ENCODE peak calls at places on chromosome 11, in eight cellular contexts. J is activated CD4-positive, alpha-beta T cell treated with anti-CD3 and anti-CD28 coated beads, Interleukin-2, amount 50 U/mL, for 1 hour; K is EL; U is stimulated activated CD4-positive, alpha-beta T cell treated with anti-CD3 and anti-CD28 coated beads, Interleukin-4, amount 100 ng/mL, for 48 hours; E is ACHN; G is stromal cell of bone marrow; A is lung microvascular endothelial cell; L is hypothalamus. Q is an unnamed sample.

GRCh38 chr11:59894616-59895015 is 16.0 kb downstream of the OOSP3 start:
- DNase-seq in J (no peak), K (no peak), U (no peak), E (no peak), G (no peak), A (no peak), L (no peak), Q (no peak)

GRCh38 chr11:26931248-26931631 is 62.7 kb upstream of the FIBIN start:
- DNase-seq in J (no peak), K (peak; percentile 19), U (no peak), E (no peak), G (no peak), A (no peak), L (no peak), Q (no peak)

GRCh38 chr11:128607819-128608218 is 20.5 kb upstream of the ETS1 start:
- DNase-seq in J (no peak), K (no peak), U (no peak), E (no peak), G (no peak), A (no peak), L (no peak), Q (no peak)

GRCh38 chr11:65640483-65641207 is 2.7 kb downstream of the SIPA1 start:
- DNase-seq in J (no peak), K (no peak), U (no peak), E (no peak), G (no peak), A (peak; percentile 48), L (no peak), Q (no peak)

GRCh38 chr11:106326087-106326486 is 248.6 kb downstream of the AASDHPPT start:
- DNase-seq in J (no peak), K (no peak), U (no peak), E (no peak), G (no peak), A (no peak), L (no peak), Q (no peak)

GRCh38 chr11:72591785-72592490 is 82.3 kb downstream of the PDE2A start:
- DNase-seq in J (peak; percentile 48), K (no peak), U (peak; percentile 23), E (no peak), G (no peak), A (no peak), L (no peak), Q (peak; percentile 90)

GRCh38 chr11:128482512-128483191 is 104.7 kb downstream of the ETS1 start:
- DNase-seq in J (no peak), K (peak; percentile 58), U (no peak), E (no peak), G (peak; percentile 96), A (no peak), L (no peak), Q (no peak)

GRCh38 chr11:66335531-66336233 is 552 bp downstream of the RIN1 start:
- DNase-seq in J (no peak), K (peak; percentile 75), U (no peak), E (peak; percentile 57), G (no peak), A (peak; percentile 50), L (no peak), Q (peak; percentile 49)

GRCh38 chr11:1422981-1423380 is 33.2 kb downstream of the BRSK2 start:
- DNase-seq in J (no peak), K (no peak), U (no peak), E (no peak), G (no peak), A (no peak), L (no peak), Q (no peak)

GRCh38 chr11:122486793-122487495 is 168.6 kb upstream of the UBASH3B start:
- DNase-seq in J (no peak), K (peak; percentile 1), U (no peak), E (no peak), G (no peak), A (no peak), L (no peak), Q (no peak)

GRCh38 chr11:2318123-2318522 is 16.3 kb downstream of the TSPAN32 start:
- DNase-seq in J (no peak), K (no peak), U (no peak), E (no peak), G (no peak), A (no peak), L (no peak), Q (no peak)

GRCh38 chr11:62130498-62131464 is 7.0 kb downstream of the INCENP start:
- DNase-seq in J (no peak), K (no peak), U (no peak), E (no peak), G (no peak), A (no peak), L (no peak), Q (no peak)

GRCh38 chr11:110712643-110713468 is 619 bp upstream of the ARHGAP20 start:
- DNase-seq in J (no peak), K (peak; percentile 22), U (no peak), E (no peak), G (peak; percentile 44), A (peak; percentile 49), L (no peak), Q (peak; percentile 86)

GRCh38 chr11:133842053-133842452 is 3.3 kb downstream of the SPATA19 start:
- DNase-seq in J (no peak), K (no peak), U (no peak), E (no peak), G (no peak), A (no peak), L (no peak), Q (no peak)

GRCh38 chr11:12287009-12287373 is 90.4 kb upstream of the PARVA start:
- DNase-seq in J (no peak), K (peak; percentile 98), U (no peak), E (peak; percentile 95), G (peak; percentile 92), A (no peak), L (no peak), Q (no peak)

GRCh38 chr11:133078591-133079179 is 453.6 kb downstream of the OPCML start:
- DNase-seq in J (no peak), K (peak; percentile 43), U (peak; percentile 7), E (peak; percentile 28), G (no peak), A (peak; percentile 34), L (no peak), Q (peak; percentile 70)

GRCh38 chr11:71356904-71357303 is 91.3 kb downstream of the DHCR7 start:
- DNase-seq in J (no peak), K (no peak), U (no peak), E (no peak), G (no peak), A (no peak), L (no peak), Q (no peak)

GRCh38 chr11:8239056-8239455 is 24.6 kb downstream of the LMO1 start:
- DNase-seq in J (no peak), K (no peak), U (no peak), E (no peak), G (no peak), A (no peak), L (no peak), Q (no peak)

GRCh38 chr11:72585762-72586590 is 88.2 kb downstream of the PDE2A start:
- DNase-seq in J (peak; percentile 49), K (peak; percentile 59), U (peak; percentile 43), E (peak; percentile 45), G (no peak), A (peak; percentile 79), L (no peak), Q (peak; percentile 82)

GRCh38 chr11:27203077-27203476 is 159.9 kb downstream of the CCDC34 start:
- DNase-seq in J (no peak), K (no peak), U (no peak), E (no peak), G (no peak), A (no peak), L (no peak), Q (no peak)

GRCh38 chr11:56700242-56700918 is 1.5 kb downstream of the OR9G1 start:
- DNase-seq in J (no peak), K (no peak), U (no peak), E (no peak), G (no peak), A (no peak), L (no peak), Q (no peak)

GRCh38 chr11:64845125-64845735 is 777 bp upstream of the CDC42BPG start:
- DNase-seq in J (no peak), K (no peak), U (no peak), E (no peak), G (no peak), A (no peak), L (no peak), Q (no peak)

GRCh38 chr11:130874396-130874795 is 41.9 kb downstream of the SNX19 start:
- DNase-seq in J (no peak), K (no peak), U (no peak), E (no peak), G (no peak), A (no peak), L (no peak), Q (no peak)

GRCh38 chr11:23732026-23732425 is 764.8 kb upstream of the LUZP2 start:
- DNase-seq in J (no peak), K (peak; percentile 34), U (no peak), E (no peak), G (no peak), A (no peak), L (no peak), Q (no peak)

GRCh38 chr11:63020671-63021255 is 5.1 kb upstream of the SLC22A8 start:
- DNase-seq in J (peak; percentile 7), K (peak; percentile 15), U (peak; percentile 21), E (no peak), G (no peak), A (peak; percentile 15), L (no peak), Q (peak; percentile 77)

GRCh38 chr11:74735566-74735965 is 4.3 kb upstream of the CHRDL2 start:
- DNase-seq in J (no peak), K (no peak), U (no peak), E (no peak), G (no peak), A (no peak), L (no peak), Q (no peak)

GRCh38 chr11:112310867-112311266 is 50.2 kb upstream of the PLET1 start:
- DNase-seq in J (no peak), K (no peak), U (no peak), E (no peak), G (no peak), A (no peak), L (no peak), Q (no peak)

GRCh38 chr11:65851083-65851579 is 6.8 kb downstream of the CFL1 start:
- DNase-seq in J (no peak), K (peak; percentile 50), U (no peak), E (peak; percentile 29), G (no peak), A (no peak), L (no peak), Q (no peak)

Q was measured in G401.